ENCODE peak calls at places on chromosomes 4 and X, in four cellular contexts. R is aorta, S is GM23248, F is upper lobe of right lung. I is an unnamed sample. For H3K4me1, the result is how much of the 10 kb centered on the place peaks cover.

GRCh38 chr4:68342139-68342538 is 7.8 kb downstream of the YTHDC1 start:
- DNase-seq in F (no peak), R (no peak), S (peak), I (peak)

GRCh38 chr4:48205092-48205491 is 64.5 kb downstream of the TEC start:
- DNase-seq in R (no peak), F (no peak), S (no peak), I (peak)

GRCh38 chrX:38048886-38049285 is 42.5 kb downstream of the SYTL5 start:
- DNase-seq in R (no peak), S (no peak), F (no peak), I (no peak)

GRCh38 chr4:168769416-168769815 is 240.6 kb downstream of the CBR4 start:
- DNase-seq in F (no peak), S (peak), R (no peak), I (no peak)

GRCh38 chrX:40100141-40100536 is 2.4 kb upstream of the BCOR start:
- DNase-seq in S (no peak), F (peak), R (no peak), I (no peak)

GRCh38 chrX:21798677-21799219 is 40.7 kb upstream of the MBTPS2 start:
- DNase-seq in S (peak), F (no peak), R (no peak), I (no peak)

GRCh38 chr4:61795998-61796397 is 595.9 kb downstream of the ADGRL3 start:
- DNase-seq in S (no peak), R (no peak), F (no peak), I (no peak)

GRCh38 chrX:115892056-115892708 is 278.4 kb upstream of the AGTR2 start:
- DNase-seq in F (no peak), S (peak), R (no peak), I (no peak)

GRCh38 chr4:102335616-102336015 is 9.7 kb downstream of the SLC39A8 start:
- DNase-seq in S (no peak), F (no peak), R (no peak), I (no peak)

GRCh38 chrX:150899191-150899757 is 806 bp upstream of the CD99L2 start:
- DNase-seq in S (peak), F (peak), R (no peak), I (peak)

GRCh38 chrX:2645563-2645962 is 45.5 kb upstream of the CD99 start:
- DNase-seq in R (no peak), F (no peak), S (no peak), I (no peak)

GRCh38 chr4:168633071-168633470 is 136.2 kb downstream of the PALLD start:
- DNase-seq in S (no peak), F (no peak), R (no peak), I (peak)

GRCh38 chr4:99816611-99817309 is at the start of gene DAPP1:
- DNase-seq in F (peak), S (no peak), R (no peak), I (no peak)

GRCh38 chr4:153987291-153987690 is 198.4 kb upstream of the SFRP2 start:
- DNase-seq in R (no peak), F (no peak), S (peak), I (no peak)

GRCh38 chr4:46016306-46016705 is 107.5 kb downstream of the GABRG1 start:
- DNase-seq in R (no peak), S (no peak), F (no peak), I (no peak)

GRCh38 chr4:156999175-156999517 is 27.5 kb upstream of the PDGFC start:
- DNase-seq in R (no peak), F (no peak), S (peak), I (peak)

GRCh38 chr4:142984871-142985585 is 138.9 kb upstream of the INPP4B start:
- DNase-seq in R (no peak), F (no peak), S (peak), I (peak)

GRCh38 chr4:107666134-107666533 is 53.9 kb downstream of the PAPSS1 start:
- DNase-seq in S (peak), F (no peak), R (no peak), I (peak)

GRCh38 chrX:134542485-134542884 is 82.5 kb downstream of the HPRT1 start:
- DNase-seq in R (no peak), F (no peak), S (peak), I (peak)

GRCh38 chr4:128519163-128519810 is 231.7 kb upstream of the PGRMC2 start:
- DNase-seq in R (peak), S (peak), F (no peak), I (no peak)

GRCh38 chr4:15054546-15054945 is 52.3 kb downstream of the CPEB2 start:
- DNase-seq in S (no peak), R (no peak), F (no peak), I (no peak)

GRCh38 chrX:132631579-132632232 is 142.9 kb upstream of the MBNL3 start:
- DNase-seq in F (no peak), R (no peak), S (peak), I (peak)

GRCh38 chr4:140223056-140223810 is 69.2 kb upstream of the MAML3 start:
- DNase-seq in R (no peak), S (peak), F (no peak), I (no peak)

GRCh38 chr4:121932212-121932974 is 19.5 kb downstream of the TRPC3 start:
- DNase-seq in S (no peak), R (no peak), F (no peak), I (no peak)

GRCh38 chrX:145484740-145485139 is 237.4 kb downstream of the SPANXN1 start:
- DNase-seq in F (no peak), R (no peak), S (no peak), I (no peak)

GRCh38 chr4:146098397-146098796 is 77.1 kb upstream of the LSM6 start:
- DNase-seq in R (no peak), F (no peak), S (no peak), I (no peak)

GRCh38 chr4:74441744-74442143 is 3.2 kb upstream of the AREG start:
- DNase-seq in F (no peak), R (no peak), S (no peak), I (no peak)

GRCh38 chr4:165325732-165326512 is 1.5 kb upstream of the MSMO1 start:
- DNase-seq in R (no peak), F (no peak), S (peak), I (peak)

GRCh38 chr4:165324918-165325304 is 2.6 kb upstream of the MSMO1 start:
- DNase-seq in S (no peak), R (no peak), F (no peak), I (no peak)

GRCh38 chr4:165327211-165328100 is at the start of gene MSMO1:
- DNase-seq in F (peak), R (peak), S (peak), I (peak)

GRCh38 chr4:165326831-165327210 is 648 bp upstream of the MSMO1 start:
- DNase-seq in R (no peak), F (no peak), S (peak), I (no peak)

GRCh38 chr4:165324203-165324917 is 3.1 kb upstream of the MSMO1 start:
- DNase-seq in S (no peak), F (no peak), R (no peak), I (no peak)
- H3K27ac ChIP-seq in S (no peak), F (no peak), R (no peak), I (no peak)

DNA sequence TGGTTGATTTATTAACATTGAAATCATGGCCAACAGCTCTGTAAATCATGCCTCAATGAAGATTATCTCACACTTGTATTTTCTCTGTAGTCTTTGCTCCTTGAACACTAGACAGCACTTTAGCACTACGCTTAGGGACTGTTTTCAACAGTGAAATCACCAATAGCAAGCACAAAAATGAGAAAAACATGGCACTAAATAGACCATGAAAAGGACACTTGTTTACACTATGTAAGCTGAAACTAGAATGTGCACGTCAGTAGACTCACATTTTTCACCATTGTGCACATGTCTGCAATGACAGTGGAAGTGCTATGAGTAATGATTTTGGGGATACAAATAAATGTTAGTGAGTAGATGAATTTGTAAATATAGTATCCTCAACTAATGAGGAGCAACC is 3.1 kb downstream of the BMP2K start:
- DNase-seq in R (no peak), F (no peak), S (peak), I (no peak)
- H3K4me1 ChIP-seq in R (under half), F (half or more), S (half or more), I (under half)

GRCh38 chr4:8506006-8506372 is 65.4 kb downstream of the TRMT44 start:
- DNase-seq in R (no peak), S (no peak), F (no peak), I (no peak)
- H3K27ac ChIP-seq in R (peak), S (peak), F (peak), I (no peak)

GRCh38 chr4:1882850-1883271 is 11.7 kb downstream of the NSD2 start:
- DNase-seq in S (no peak), R (no peak), F (no peak), I (no peak)
- H3K4me1 ChIP-seq in S (under half), R (under half), F (under half), I (under half)

DNA sequence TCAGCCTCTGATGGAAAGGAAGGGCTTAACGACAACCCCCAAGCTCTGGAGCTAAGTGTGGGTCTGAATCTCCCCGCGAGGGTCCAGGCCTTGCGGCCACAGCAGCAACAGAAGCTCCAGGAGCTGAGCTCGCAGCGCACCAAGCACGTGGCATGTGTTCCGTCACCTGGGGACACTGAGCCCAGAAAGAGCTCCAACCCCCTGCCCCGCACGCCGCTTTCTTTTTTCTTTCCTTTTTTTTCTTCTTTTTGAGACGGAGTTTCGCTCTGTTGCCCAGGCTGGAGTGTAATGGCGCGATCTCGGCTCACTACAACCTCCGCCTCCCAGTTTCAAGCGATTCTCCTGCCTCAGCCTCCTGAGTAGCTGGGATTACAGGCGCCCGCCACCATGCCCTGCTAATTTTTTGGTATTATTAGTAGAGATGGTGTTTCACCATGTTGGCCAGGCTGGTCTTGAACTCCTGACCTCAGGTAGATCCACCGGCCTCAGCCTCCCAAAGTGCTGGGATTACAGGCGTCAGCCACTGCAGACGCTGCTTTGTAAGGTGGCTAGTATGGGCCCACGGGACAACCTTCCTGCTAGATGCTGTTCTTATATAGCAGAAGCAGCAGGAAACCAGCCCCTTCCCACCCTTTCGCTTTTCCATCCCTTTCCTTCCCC is 685 bp upstream of the TNIP2 start:
- DNase-seq in S (no peak), F (no peak), R (peak), I (no peak)
- H3K27ac ChIP-seq in S (no peak), F (peak), R (peak), I (no peak)

GRCh38 chrX:130117166-130117565 is 6.9 kb upstream of the ELF4 start:
- DNase-seq in R (no peak), S (no peak), F (no peak), I (no peak)
- H3K4me1 ChIP-seq in R (under half), S (under half), F (under half), I (under half)

GRCh38 chr4:94533405-94534223 is 81.9 kb downstream of the PDLIM5 start:
- DNase-seq in F (no peak), S (no peak), R (no peak), I (no peak)

GRCh38 chr4:94536049-94536448 is 84.3 kb downstream of the PDLIM5 start:
- DNase-seq in R (no peak), F (no peak), S (no peak), I (no peak)

GRCh38 chr4:94534401-94535312 is 82.9 kb downstream of the PDLIM5 start:
- DNase-seq in R (no peak), S (no peak), F (no peak), I (no peak)

GRCh38 chr4:94538229-94538628 is 86.5 kb downstream of the PDLIM5 start:
- DNase-seq in F (no peak), R (no peak), S (no peak), I (no peak)

GRCh38 chr4:94536649-94537464 is 85.1 kb downstream of the PDLIM5 start:
- DNase-seq in S (no peak), R (no peak), F (no peak), I (no peak)
- H3K27ac ChIP-seq in S (no peak), R (no peak), F (no peak), I (peak)

I was measured in A673.